ENCODE peak calls at places on chromosomes 4 and X, in six cellular contexts. V is tibial artery; U is CD4-positive, alpha-beta T cell; F is PC-3; O is neural progenitor cell; D is fibroblast of pulmonary artery. Z is an unnamed sample.

GRCh38 chr4:2954358-2955185 is 8.6 kb downstream of the NOP14 start:
- DNase-seq in U (peak), D (no peak), F (no peak), V (no peak), O (peak), Z (no peak)

GRCh38 chrX:40146471-40147398 is 49.0 kb upstream of the BCOR start:
- DNase-seq in F (peak), U (peak), V (no peak), D (peak), O (peak), Z (no peak)

GRCh38 chr4:150581206-150581605 is 745 bp upstream of the MAB21L2 start:
- DNase-seq in V (no peak), O (no peak), F (no peak), D (no peak), U (no peak), Z (no peak)

GRCh38 chr4:120926358-120927025 is 4.0 kb upstream of the PRDM5 start:
- DNase-seq in D (no peak), U (no peak), V (no peak), O (no peak), F (no peak), Z (no peak)

GRCh38 chr4:38174811-38175210 is 214.6 kb downstream of the PTTG2 start:
- DNase-seq in U (no peak), F (no peak), D (no peak), O (no peak), V (no peak), Z (no peak)

GRCh38 chr4:126894963-126895362 is 737.8 kb upstream of the INTU start:
- DNase-seq in U (no peak), F (no peak), O (no peak), V (no peak), D (no peak), Z (no peak)

GRCh38 chr4:186144180-186144579 is 39.7 kb downstream of the FAM149A start:
- DNase-seq in O (peak), V (no peak), D (peak), U (no peak), F (peak), Z (no peak)

GRCh38 chrX:7972586-7972985 is 45.4 kb upstream of the PNPLA4 start:
- DNase-seq in F (no peak), O (no peak), V (no peak), D (no peak), U (no peak), Z (no peak)

GRCh38 chrX:111511477-111511876 is at the start of gene SERTM2:
- DNase-seq in U (no peak), O (peak), V (no peak), F (no peak), D (peak), Z (no peak)

GRCh38 chr4:143023519-143023918 is 161.2 kb upstream of the USP38 start:
- DNase-seq in U (no peak), V (no peak), D (no peak), O (no peak), F (peak), Z (no peak)

GRCh38 chrX:31333181-31333831 is 261.5 kb upstream of the FTHL17 start:
- DNase-seq in U (no peak), F (peak), D (peak), O (no peak), V (no peak), Z (no peak)

GRCh38 chr4:124890522-124890921 is 178.0 kb upstream of the ANKRD50 start:
- DNase-seq in U (no peak), V (no peak), D (peak), O (no peak), F (peak), Z (no peak)

GRCh38 chr4:164937576-164938270 is 39.7 kb downstream of the TRIM61 start:
- DNase-seq in U (no peak), V (no peak), D (peak), F (no peak), O (peak), Z (no peak)

GRCh38 chr4:23924556-23924955 is 34.7 kb upstream of the PPARGC1A start:
- DNase-seq in U (no peak), V (no peak), O (no peak), F (no peak), D (no peak), Z (no peak)

GRCh38 chrX:3177851-3178250 is 136.6 kb downstream of the ARSF start:
- DNase-seq in F (peak), O (no peak), V (no peak), D (no peak), U (no peak), Z (no peak)

GRCh38 chrX:118346258-118347094 is 570 bp downstream of the WDR44 start:
- DNase-seq in O (peak), V (peak), D (no peak), F (peak), U (peak), Z (no peak)

GRCh38 chr4:36753048-36753447 is 471.6 kb downstream of the DTHD1 start:
- DNase-seq in U (no peak), V (no peak), F (no peak), D (no peak), O (no peak), Z (no peak)

GRCh38 chrX:632391-633042 is 1.9 kb downstream of the SHOX start:
- DNase-seq in U (no peak), O (peak), D (no peak), V (no peak), F (no peak), Z (no peak)

GRCh38 chrX:27966955-27967354 is 14.3 kb downstream of the DCAF8L1 start:
- DNase-seq in U (no peak), D (peak), F (peak), O (no peak), V (no peak), Z (no peak)

GRCh38 chrX:116239944-116240391 is 69.4 kb downstream of the AGTR2 start:
- DNase-seq in F (peak), O (no peak), V (no peak), U (no peak), D (peak), Z (no peak)

GRCh38 chr4:15777697-15778096 is 431 bp upstream of the CD38 start:
- DNase-seq in O (no peak), F (no peak), D (no peak), U (no peak), V (no peak), Z (no peak)

GRCh38 chr4:62135565-62136156 is 935.5 kb downstream of the ADGRL3 start:
- DNase-seq in V (no peak), F (peak), U (no peak), O (no peak), D (peak), Z (no peak)

GRCh38 chr4:151573945-151574344 is 165.0 kb downstream of the FHIP1A start:
- DNase-seq in V (no peak), D (no peak), U (no peak), O (no peak), F (peak), Z (no peak)

GRCh38 chrX:4043951-4044350 is 330.5 kb upstream of the PRKX start:
- DNase-seq in U (no peak), V (no peak), F (no peak), O (no peak), D (no peak), Z (no peak)

GRCh38 chr4:57369446-57369845 is 259.3 kb upstream of the IGFBP7 start:
- DNase-seq in O (no peak), F (no peak), V (no peak), D (peak), U (no peak), Z (no peak)

GRCh38 chr4:182242793-182243192 is 409 bp upstream of the TENM3 start:
- DNase-seq in V (no peak), O (no peak), D (peak), F (no peak), U (no peak), Z (no peak)

GRCh38 chr4:115972967-115973366 is 859.5 kb upstream of the NDST4 start:
- DNase-seq in D (no peak), U (no peak), O (peak), V (no peak), F (no peak), Z (no peak)

GRCh38 chrX:103607385-103608304 is at the start of gene TCEAL3:
- DNase-seq in V (peak), O (peak), U (peak), D (peak), F (peak), Z (no peak)

GRCh38 chr4:27666943-27667342 is 806.3 kb downstream of the STIM2 start:
- DNase-seq in D (no peak), V (no peak), F (peak), O (peak), U (no peak), Z (no peak)

GRCh38 chr4:155591784-155592567 is 74.7 kb upstream of the GUCY1A1 start:
- DNase-seq in D (no peak), V (no peak), U (no peak), O (no peak), F (no peak), Z (no peak)

GRCh38 chr4:88610771-88611170 is 18.5 kb downstream of the HERC3 start:
- DNase-seq in F (no peak), U (no peak), D (peak), O (no peak), V (peak), Z (no peak)

GRCh38 chr4:32776435-32777203 is 2056.4 kb downstream of the PCDH7 start:
- DNase-seq in V (no peak), D (no peak), U (no peak), F (no peak), O (no peak), Z (no peak)

GRCh38 chrX:103372886-103373285 is 3.5 kb upstream of the BEX3 start:
- DNase-seq in O (no peak), U (no peak), F (no peak), V (no peak), D (no peak), Z (no peak)

GRCh38 chrX:19747672-19748610 is 139.5 kb downstream of the SH3KBP1 start:
- DNase-seq in D (no peak), U (peak), V (no peak), O (no peak), F (no peak), Z (no peak)

GRCh38 chr4:6526696-6527095 is 48.3 kb upstream of the MAN2B2 start:
- DNase-seq in U (no peak), O (no peak), F (no peak), D (no peak), V (no peak), Z (peak)

GRCh38 chrX:110397904-110398303 is 39.3 kb downstream of the RTL9 start:
- DNase-seq in V (no peak), D (no peak), U (no peak), F (no peak), O (no peak), Z (no peak)

GRCh38 chrX:134669378-134670098 is 11.3 kb upstream of the PLAC1 start:
- DNase-seq in V (no peak), D (peak), F (peak), O (no peak), U (no peak), Z (no peak)

GRCh38 chr4:42655921-42656735 is 777 bp downstream of the ATP8A1 start:
- DNase-seq in U (peak), F (peak), D (no peak), V (peak), O (peak), Z (peak)

GRCh38 chrX:151596282-151596681 is 32.8 kb downstream of the PASD1 start:
- DNase-seq in O (no peak), V (no peak), U (no peak), D (no peak), F (no peak), Z (no peak)

GRCh38 chrX:51494409-51494808 is 2.0 kb downstream of the NUDT11 start:
- DNase-seq in D (no peak), F (peak), V (no peak), O (no peak), U (no peak), Z (no peak)
- TF ChIP-seq CTCF in D (peak), F (peak), V (no peak), O (peak), U (no peak), Z (peak)

GRCh38 chr4:154545689-154546088 is 4.5 kb downstream of the PLRG1 start:
- DNase-seq in F (no peak), D (no peak), U (no peak), O (no peak), V (no peak), Z (no peak)

GRCh38 chr4:154551872-154552686 is 1.9 kb upstream of the PLRG1 start:
- DNase-seq in U (peak), D (peak), V (peak), F (peak), O (peak), Z (no peak)

DNA sequence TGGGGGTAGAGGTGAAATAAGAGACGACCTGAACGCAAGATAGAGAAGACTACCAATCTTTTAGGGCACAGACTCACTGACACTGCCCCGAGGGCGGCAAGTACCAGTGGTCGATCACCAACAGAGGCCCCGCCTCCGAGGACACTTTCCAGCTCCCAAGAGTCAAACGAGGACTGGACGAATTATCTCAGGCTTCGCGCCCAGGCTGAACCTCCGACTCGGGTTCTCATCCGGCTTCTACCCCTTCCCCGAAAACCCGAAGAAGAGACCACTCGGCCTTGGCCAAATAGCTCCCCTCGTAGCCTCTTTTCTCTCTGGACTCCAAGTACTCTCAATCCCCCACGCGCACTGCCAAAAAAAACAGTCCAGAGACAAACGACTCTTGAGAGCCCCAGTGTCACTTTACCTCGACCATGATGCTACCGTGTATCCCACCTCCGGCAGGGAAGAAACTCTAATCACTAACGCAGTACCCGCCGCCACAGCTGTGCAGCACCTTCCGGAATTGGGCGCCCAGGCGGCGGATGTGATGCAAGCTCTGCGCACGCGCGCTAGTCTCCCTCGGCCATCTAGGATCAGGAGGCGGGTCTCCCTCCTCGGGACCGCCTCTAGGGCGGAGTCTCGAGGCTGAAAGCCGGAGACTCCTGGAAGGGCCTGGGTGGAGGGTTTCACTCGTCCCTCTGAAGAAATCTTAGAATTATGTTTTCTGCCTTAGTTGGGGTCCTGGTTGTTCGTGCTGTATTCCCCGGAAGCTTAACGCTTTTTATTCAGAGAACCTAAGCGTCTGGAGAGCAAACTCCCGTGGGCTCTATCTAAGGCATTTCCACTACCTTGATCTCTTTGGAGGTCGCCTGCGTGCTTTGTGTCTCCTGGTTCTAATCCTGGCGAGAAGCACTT is at the start of gene PLRG1:
- DNase-seq in V (peak), O (peak), U (peak), D (peak), F (peak), Z (peak)
- TF ChIP-seq CTCF in V (peak), O (no peak), U (no peak), D (no peak), F (no peak), Z (peak)

DNA sequence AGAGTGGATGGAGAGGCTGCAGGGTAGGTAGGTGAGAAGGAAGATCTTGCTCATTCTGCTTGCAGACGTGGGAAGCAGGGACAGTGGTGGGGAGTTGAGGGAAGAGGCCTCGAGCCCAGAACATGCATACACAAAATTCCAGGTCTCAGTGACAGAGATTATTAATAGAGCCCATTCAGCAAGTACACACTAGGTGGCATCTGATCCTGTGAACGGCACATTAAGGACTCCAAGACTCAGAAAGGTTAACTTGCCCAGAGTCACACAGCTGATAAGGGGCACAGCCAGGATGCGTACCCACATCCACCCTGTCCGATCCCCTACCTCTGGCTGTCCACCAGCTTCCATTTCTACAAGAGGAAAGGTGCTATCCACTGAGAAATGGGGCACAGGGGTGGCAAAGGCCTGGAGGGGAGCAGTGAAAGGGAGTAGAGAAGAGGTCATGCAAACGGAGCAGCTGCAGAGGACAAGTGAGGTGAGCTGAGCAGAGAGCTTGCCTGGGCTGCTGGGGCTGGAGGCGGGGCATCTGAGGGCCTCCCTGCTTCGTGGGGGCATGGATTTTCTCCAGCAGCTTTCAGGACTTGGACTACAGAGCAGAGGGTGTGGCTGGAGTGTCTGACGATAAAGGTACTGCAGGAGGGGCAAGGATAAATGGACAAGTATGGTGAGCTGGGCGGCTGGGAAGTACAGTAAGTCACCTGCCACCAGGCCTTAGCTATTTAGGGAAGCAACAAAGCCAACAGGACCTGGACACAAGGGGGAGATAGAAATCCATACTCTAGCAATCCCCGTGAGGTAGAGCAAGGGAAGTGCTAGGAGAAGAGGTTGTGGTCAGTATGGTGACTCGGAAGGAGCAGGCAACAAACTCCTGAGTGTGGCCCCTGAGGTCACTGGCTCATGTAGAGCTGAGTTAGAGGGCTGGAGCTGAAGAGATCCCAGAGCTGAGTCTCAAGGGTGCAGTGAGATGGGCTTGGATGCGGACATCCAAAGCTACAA is 11.2 kb downstream of the IDS start:
- DNase-seq in F (peak), V (no peak), D (no peak), U (no peak), O (no peak), Z (no peak)
- TF ChIP-seq CTCF in F (peak), V (no peak), D (no peak), U (no peak), O (no peak), Z (peak)

GRCh38 chr4:147730333-147730732 is 1.6 kb upstream of the ARHGAP10 start:
- DNase-seq in F (peak), D (no peak), V (no peak), U (no peak), O (peak), Z (no peak)
- TF ChIP-seq CTCF in F (no peak), D (peak), V (no peak), U (no peak), O (peak), Z (peak)

DNA sequence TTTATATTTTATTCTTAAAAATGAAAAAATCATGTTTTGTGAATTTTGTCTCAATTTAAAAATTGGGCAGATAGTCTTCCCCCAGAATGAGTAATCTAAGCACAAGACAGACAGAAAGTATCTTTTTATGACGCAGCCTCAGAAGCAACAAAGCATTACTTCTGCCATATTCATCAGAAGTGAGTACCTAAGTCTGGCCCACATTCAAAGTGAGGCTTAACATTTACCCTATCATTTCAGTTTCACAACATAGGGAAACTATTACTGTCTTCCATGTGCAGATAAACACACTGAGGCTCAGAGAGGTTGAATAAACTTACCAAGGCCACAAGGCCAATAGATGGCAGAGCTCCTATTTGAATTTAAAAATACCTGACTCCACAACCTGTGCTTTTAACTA is 4.4 kb upstream of the PRDX4 start:
- DNase-seq in F (no peak), U (no peak), D (peak), O (no peak), V (no peak), Z (no peak)
- TF ChIP-seq CTCF in F (no peak), U (no peak), D (no peak), O (no peak), V (no peak), Z (no peak)

GRCh38 chr4:154348657-154349056 is 142.9 kb downstream of the DCHS2 start:
- DNase-seq in U (no peak), O (no peak), V (no peak), F (no peak), D (no peak), Z (no peak)

GRCh38 chr4:154344686-154345085 is 146.9 kb downstream of the DCHS2 start:
- DNase-seq in U (no peak), O (peak), F (peak), D (no peak), V (no peak), Z (no peak)

GRCh38 chr4:154354883-154355282 is 136.7 kb downstream of the DCHS2 start:
- DNase-seq in F (no peak), D (no peak), U (no peak), V (no peak), O (no peak), Z (no peak)

GRCh38 chr4:154345359-154345758 is 146.2 kb downstream of the DCHS2 start:
- DNase-seq in U (no peak), F (no peak), D (no peak), O (no peak), V (no peak), Z (no peak)

GRCh38 chr4:154349829-154350228 is 141.8 kb downstream of the DCHS2 start:
- DNase-seq in V (no peak), D (peak), U (no peak), O (peak), F (peak), Z (no peak)
- TF ChIP-seq CTCF in V (no peak), D (peak), U (peak), O (peak), F (peak), Z (peak)

GRCh38 chr4:51884606-51885005 is 41.7 kb downstream of the DCUN1D4 start:
- DNase-seq in F (no peak), O (peak), D (no peak), U (no peak), V (no peak), Z (no peak)
- TF ChIP-seq CTCF in F (no peak), O (no peak), D (no peak), U (no peak), V (no peak), Z (no peak)

Z was measured in chondrocyte.